ENCODE peak calls at places on chromosomes 11 and 22, in four cellular contexts. Q is endodermal cell, C is kidney, P is OCI-M1. Y is an unnamed sample.

GRCh38 chr11:8989411-8989810 is 14.4 kb downstream of the NRIP3 start:
- DNase-seq in Q (no peak), C (no peak), P (peak; percentile 79), Y (no peak)

GRCh38 chr11:78840623-78841022 is 266.0 kb upstream of the NARS2 start:
- DNase-seq in Q (no peak), C (no peak), P (no peak), Y (no peak)

GRCh38 chr11:14308114-14308896 is 50.7 kb downstream of the RRAS2 start:
- DNase-seq in Q (no peak), C (no peak), P (peak; percentile 77), Y (no peak)

GRCh38 chr11:46948378-46949131 is 12.0 kb downstream of the CSTPP1 start:
- DNase-seq in Q (no peak), C (no peak), P (no peak), Y (peak; percentile 32)

GRCh38 chr11:116548286-116548685 is 224.5 kb downstream of the BUD13 start:
- DNase-seq in Q (no peak), C (no peak), P (no peak), Y (no peak)

GRCh38 chr11:45209904-45210699 is 63.7 kb downstream of the PRDM11 start:
- DNase-seq in Q (peak; percentile 86), C (peak; percentile 96), P (no peak), Y (no peak)

GRCh38 chr11:14054708-14055107 is 92.2 kb downstream of the SPON1 start:
- DNase-seq in Q (no peak), C (no peak), P (no peak), Y (no peak)

GRCh38 chr11:130533871-130534270 is 85.4 kb downstream of the ADAMTS15 start:
- DNase-seq in Q (no peak), C (no peak), P (no peak), Y (no peak)

GRCh38 chr11:57644748-57645715 is 4.7 kb downstream of the YPEL4 start:
- DNase-seq in Q (peak; percentile 96), C (peak; percentile 91), P (peak; percentile 85), Y (peak; percentile 59)

GRCh38 chr11:79113099-79113498 is 327.7 kb downstream of the TENM4 start:
- DNase-seq in Q (no peak), C (no peak), P (no peak), Y (no peak)

GRCh38 chr11:117618273-117618672 is 178.7 kb downstream of the DSCAML1 start:
- DNase-seq in Q (no peak), C (no peak), P (no peak), Y (no peak)

GRCh38 chr11:45538939-45539338 is 126.5 kb downstream of the CHST1 start:
- DNase-seq in Q (no peak), C (no peak), P (no peak), Y (no peak)

GRCh38 chr11:74330065-74330858 is 18.8 kb upstream of the P4HA3 start:
- DNase-seq in Q (no peak), C (no peak), P (peak; percentile 90), Y (no peak)

GRCh38 chr11:110711776-110712642 is at the start of gene ARHGAP20:
- DNase-seq in Q (peak; percentile 91), C (peak; percentile 92), P (no peak), Y (no peak)

GRCh38 chr22:28034760-28035401 is 115.8 kb upstream of the PITPNB start:
- DNase-seq in Q (peak; percentile 41), C (peak; percentile 85), P (peak; percentile 49), Y (no peak)

GRCh38 chr22:49533886-49534285 is 293.8 kb downstream of the BRD1 start:
- DNase-seq in Q (no peak), C (peak; percentile 58), P (no peak), Y (no peak)

GRCh38 chr11:22677153-22677890 is 10.9 kb downstream of the GAS2 start:
- DNase-seq in Q (no peak), C (no peak), P (peak; percentile 29), Y (no peak)

GRCh38 chr11:100759106-100759505 is 72.0 kb downstream of the ARHGAP42 start:
- DNase-seq in Q (no peak), C (no peak), P (no peak), Y (no peak)

GRCh38 chr22:37259540-37260029 is 15.5 kb upstream of the RAC2 start:
- DNase-seq in Q (peak; percentile 82), C (no peak), P (peak; percentile 78), Y (no peak)

GRCh38 chr22:46931414-46931813 is 169.0 kb downstream of the TBC1D22A start:
- DNase-seq in Q (peak; percentile 67), C (no peak), P (no peak), Y (no peak)

GRCh38 chr11:117752721-117753237 is 44.2 kb downstream of the DSCAML1 start:
- DNase-seq in Q (no peak), C (no peak), P (no peak), Y (no peak)

GRCh38 chr11:19377855-19378254 is 137.1 kb upstream of the E2F8 start:
- DNase-seq in Q (no peak), C (no peak), P (no peak), Y (no peak)

Y was measured in keratinocyte.